ENCODE peak calls at places on chromosomes 5 and 9, in four cellular contexts. C, F, O and U are unnamed samples.
A peak's percentile ranks its signal among the peaks of the same experiment; 100 is the strongest.

GRCh38 chr9:33180526-33181184 is 13.5 kb upstream of the B4GALT1 start:
- DNase-seq in O (no peak), F (no peak), C (no peak), U (no peak)

GRCh38 chr5:91598216-91598615 is 215.1 kb upstream of the ARRDC3 start:
- DNase-seq in O (no peak), F (no peak), C (no peak), U (no peak)

GRCh38 chr5:54985301-54986268 is at the start of gene ESM1:
- DNase-seq in O (no peak), F (no peak), C (no peak), U (no peak)

GRCh38 chr9:18658764-18659705 is 185.1 kb downstream of the ADAMTSL1 start:
- DNase-seq in F (no peak), C (no peak), O (no peak), U (no peak)

GRCh38 chr9:98020471-98021145 is 35.9 kb upstream of the NANS start:
- DNase-seq in F (no peak), O (no peak), C (no peak), U (no peak)

GRCh38 chr5:150297934-150298595 is 4.6 kb downstream of the ARSI start:
- DNase-seq in F (no peak), O (no peak), C (no peak), U (no peak)

GRCh38 chr9:130689937-130690700 is 3.5 kb upstream of the EXOSC2 start:
- DNase-seq in F (peak; percentile 87), C (no peak), O (no peak), U (no peak)

GRCh38 chr9:136829981-136830885 is 12.0 kb upstream of the AJM1 start:
- DNase-seq in O (no peak), F (no peak), C (peak; percentile 17), U (no peak)

GRCh38 chr5:169281625-169282024 is 19.3 kb downstream of the SLIT3 start:
- DNase-seq in F (no peak), O (no peak), C (no peak), U (no peak)

GRCh38 chr9:114386886-114387677 is 700 bp downstream of the AKNA start:
- DNase-seq in F (no peak), C (no peak), O (no peak), U (no peak)

GRCh38 chr9:94981661-94982060 is 255.2 kb downstream of the AOPEP start:
- DNase-seq in F (no peak), C (no peak), O (no peak), U (no peak)

GRCh38 chr9:109579191-109579948 is 81.3 kb upstream of the PTPN3 start:
- DNase-seq in C (no peak), F (no peak), O (no peak), U (no peak)

GRCh38 chr5:4661326-4661725 is 478.8 kb upstream of the ADAMTS16 start:
- DNase-seq in C (no peak), O (no peak), F (no peak), U (no peak)

GRCh38 chr5:146878471-146879172 is at the start of gene PPP2R2B:
- DNase-seq in C (peak; percentile 20), O (peak; percentile 46), F (peak; percentile 45), U (peak; percentile 35)

GRCh38 chr5:155620819-155621410 is 607.4 kb downstream of the KIF4B start:
- DNase-seq in O (no peak), F (no peak), C (no peak), U (no peak)

GRCh38 chr9:135282001-135282731 is 194.7 kb downstream of the OLFM1 start:
- DNase-seq in F (peak; percentile 77), O (no peak), C (peak; percentile 73), U (no peak)

GRCh38 chr9:33506626-33507370 is 17.3 kb upstream of the ANKRD18B start:
- DNase-seq in C (no peak), O (no peak), F (no peak), U (no peak)

GRCh38 chr5:78518365-78519197 is 130.0 kb downstream of the LHFPL2 start:
- DNase-seq in F (no peak), C (peak; percentile 55), O (no peak), U (no peak)

GRCh38 chr9:75083188-75083976 is 4.6 kb downstream of the NMRK1 start:
- DNase-seq in C (peak; percentile 25), O (peak; percentile 13), F (no peak), U (peak; percentile 20)

GRCh38 chr5:153135416-153135815 is 355.1 kb upstream of the GRIA1 start:
- DNase-seq in F (no peak), O (no peak), C (no peak), U (no peak)

GRCh38 chr9:114889802-114890224 is 40.6 kb downstream of the TNFSF8 start:
- DNase-seq in C (no peak), O (no peak), F (no peak), U (no peak)

GRCh38 chr5:177972613-177973012 is 23.4 kb downstream of the PROP1 start:
- DNase-seq in F (no peak), C (no peak), O (no peak), U (no peak)

GRCh38 chr5:16975950-16976624 is 40.0 kb upstream of the MYO10 start:
- DNase-seq in F (no peak), C (no peak), O (no peak), U (no peak)

GRCh38 chr5:54148062-54148461 is 162.3 kb downstream of the ARL15 start:
- DNase-seq in F (no peak), C (no peak), O (no peak), U (no peak)

GRCh38 chr9:93223241-93224180 is 39.6 kb downstream of the WNK2 start:
- DNase-seq in C (no peak), F (peak; percentile 64), O (no peak), U (no peak)

GRCh38 chr5:165579911-165580310 is 2074.5 kb downstream of the MAT2B start:
- DNase-seq in O (no peak), F (no peak), C (no peak), U (no peak)

GRCh38 chr5:38825494-38825893 is 20.3 kb upstream of the OSMR start:
- DNase-seq in C (no peak), O (no peak), F (no peak), U (no peak)